ENCODE peak calls at places on chromosome 20, in four cellular contexts. One of them, this sample, is unnamed.

GRCh38 chr20:45157977-45158376 is 16.7 kb upstream of the PI3 start:
- DNase-seq in stimulated activated CD4-positive, alpha-beta T cell treated with anti-CD3 and anti-CD28 coated beads, Interleukin-15, amount 100 ng/mL, for 48 hours: no peak
- DNase-seq in naive thymus-derived CD8-positive, alpha-beta T cell: no peak
- DNase-seq in fibroblast of the conjunctiva: peak
- DNase-seq in this sample: no peak

GRCh38 chr20:39939241-39939865 is 749.7 kb downstream of the MAFB start:
- DNase-seq in stimulated activated CD4-positive, alpha-beta T cell treated with anti-CD3 and anti-CD28 coated beads, Interleukin-15, amount 100 ng/mL, for 48 hours: no peak
- DNase-seq in naive thymus-derived CD8-positive, alpha-beta T cell: no peak
- DNase-seq in fibroblast of the conjunctiva: no peak
- DNase-seq in this sample: no peak

GRCh38 chr20:63167026-63167917 is 48.7 kb downstream of the YTHDF1 start:
- DNase-seq in stimulated activated CD4-positive, alpha-beta T cell treated with anti-CD3 and anti-CD28 coated beads, Interleukin-15, amount 100 ng/mL, for 48 hours: no peak
- DNase-seq in naive thymus-derived CD8-positive, alpha-beta T cell: no peak
- DNase-seq in fibroblast of the conjunctiva: no peak
- DNase-seq in this sample: no peak

GRCh38 chr20:47392015-47392720 is 35.7 kb upstream of the ZMYND8 start:
- DNase-seq in stimulated activated CD4-positive, alpha-beta T cell treated with anti-CD3 and anti-CD28 coated beads, Interleukin-15, amount 100 ng/mL, for 48 hours: no peak
- DNase-seq in naive thymus-derived CD8-positive, alpha-beta T cell: no peak
- DNase-seq in fibroblast of the conjunctiva: peak
- DNase-seq in this sample: peak

GRCh38 chr20:50528804-50529351 is 18.7 kb downstream of the PTPN1 start:
- DNase-seq in stimulated activated CD4-positive, alpha-beta T cell treated with anti-CD3 and anti-CD28 coated beads, Interleukin-15, amount 100 ng/mL, for 48 hours: no peak
- DNase-seq in naive thymus-derived CD8-positive, alpha-beta T cell: no peak
- DNase-seq in fibroblast of the conjunctiva: no peak
- DNase-seq in this sample: no peak

GRCh38 chr20:50278684-50279531 is 88.3 kb downstream of the CEBPB start:
- DNase-seq in stimulated activated CD4-positive, alpha-beta T cell treated with anti-CD3 and anti-CD28 coated beads, Interleukin-15, amount 100 ng/mL, for 48 hours: no peak
- DNase-seq in naive thymus-derived CD8-positive, alpha-beta T cell: no peak
- DNase-seq in fibroblast of the conjunctiva: no peak
- DNase-seq in this sample: no peak

GRCh38 chr20:9955646-9956045 is 79.1 kb upstream of the ANKEF1 start:
- DNase-seq in stimulated activated CD4-positive, alpha-beta T cell treated with anti-CD3 and anti-CD28 coated beads, Interleukin-15, amount 100 ng/mL, for 48 hours: no peak
- DNase-seq in naive thymus-derived CD8-positive, alpha-beta T cell: no peak
- DNase-seq in fibroblast of the conjunctiva: no peak
- DNase-seq in this sample: no peak

GRCh38 chr20:59993736-59994484 is 35.7 kb downstream of the CDH26 start:
- DNase-seq in stimulated activated CD4-positive, alpha-beta T cell treated with anti-CD3 and anti-CD28 coated beads, Interleukin-15, amount 100 ng/mL, for 48 hours: no peak
- DNase-seq in naive thymus-derived CD8-positive, alpha-beta T cell: no peak
- DNase-seq in fibroblast of the conjunctiva: no peak
- DNase-seq in this sample: no peak

GRCh38 chr20:20317195-20318113 is 50.5 kb upstream of the INSM1 start:
- DNase-seq in stimulated activated CD4-positive, alpha-beta T cell treated with anti-CD3 and anti-CD28 coated beads, Interleukin-15, amount 100 ng/mL, for 48 hours: no peak
- DNase-seq in naive thymus-derived CD8-positive, alpha-beta T cell: no peak
- DNase-seq in fibroblast of the conjunctiva: no peak
- DNase-seq in this sample: peak

GRCh38 chr20:35551485-35551884 is 9.6 kb downstream of the ERGIC3 start:
- DNase-seq in stimulated activated CD4-positive, alpha-beta T cell treated with anti-CD3 and anti-CD28 coated beads, Interleukin-15, amount 100 ng/mL, for 48 hours: no peak
- DNase-seq in naive thymus-derived CD8-positive, alpha-beta T cell: no peak
- DNase-seq in fibroblast of the conjunctiva: no peak
- DNase-seq in this sample: no peak

GRCh38 chr20:17646209-17646717 is 35.8 kb downstream of the RRBP1 start:
- DNase-seq in stimulated activated CD4-positive, alpha-beta T cell treated with anti-CD3 and anti-CD28 coated beads, Interleukin-15, amount 100 ng/mL, for 48 hours: no peak
- DNase-seq in naive thymus-derived CD8-positive, alpha-beta T cell: no peak
- DNase-seq in fibroblast of the conjunctiva: no peak
- DNase-seq in this sample: peak

GRCh38 chr20:53926428-53927028 is 143.9 kb downstream of the BCAS1 start:
- DNase-seq in stimulated activated CD4-positive, alpha-beta T cell treated with anti-CD3 and anti-CD28 coated beads, Interleukin-15, amount 100 ng/mL, for 48 hours: no peak
- DNase-seq in naive thymus-derived CD8-positive, alpha-beta T cell: no peak
- DNase-seq in fibroblast of the conjunctiva: no peak
- DNase-seq in this sample: no peak

GRCh38 chr20:46811328-46812084 is 83.1 kb upstream of the EYA2 start:
- DNase-seq in stimulated activated CD4-positive, alpha-beta T cell treated with anti-CD3 and anti-CD28 coated beads, Interleukin-15, amount 100 ng/mL, for 48 hours: no peak
- DNase-seq in naive thymus-derived CD8-positive, alpha-beta T cell: no peak
- DNase-seq in fibroblast of the conjunctiva: no peak
- DNase-seq in this sample: peak

GRCh38 chr20:38692436-38693411 is 31.6 kb upstream of the SLC32A1 start:
- DNase-seq in stimulated activated CD4-positive, alpha-beta T cell treated with anti-CD3 and anti-CD28 coated beads, Interleukin-15, amount 100 ng/mL, for 48 hours: peak
- DNase-seq in naive thymus-derived CD8-positive, alpha-beta T cell: peak
- DNase-seq in fibroblast of the conjunctiva: peak
- DNase-seq in this sample: no peak

GRCh38 chr20:23138226-23138625 is 52.1 kb upstream of the CD93 start:
- DNase-seq in stimulated activated CD4-positive, alpha-beta T cell treated with anti-CD3 and anti-CD28 coated beads, Interleukin-15, amount 100 ng/mL, for 48 hours: no peak
- DNase-seq in naive thymus-derived CD8-positive, alpha-beta T cell: no peak
- DNase-seq in fibroblast of the conjunctiva: no peak
- DNase-seq in this sample: peak

GRCh38 chr20:25233016-25233772 is 14.7 kb upstream of the PYGB start:
- DNase-seq in stimulated activated CD4-positive, alpha-beta T cell treated with anti-CD3 and anti-CD28 coated beads, Interleukin-15, amount 100 ng/mL, for 48 hours: no peak
- DNase-seq in naive thymus-derived CD8-positive, alpha-beta T cell: no peak
- DNase-seq in fibroblast of the conjunctiva: peak
- DNase-seq in this sample: peak

GRCh38 chr20:25319241-25320034 is 71.2 kb downstream of the ABHD12 start:
- DNase-seq in stimulated activated CD4-positive, alpha-beta T cell treated with anti-CD3 and anti-CD28 coated beads, Interleukin-15, amount 100 ng/mL, for 48 hours: no peak
- DNase-seq in naive thymus-derived CD8-positive, alpha-beta T cell: no peak
- DNase-seq in fibroblast of the conjunctiva: no peak
- DNase-seq in this sample: peak

GRCh38 chr20:17690144-17690543 is 8.1 kb upstream of the RRBP1 start:
- DNase-seq in stimulated activated CD4-positive, alpha-beta T cell treated with anti-CD3 and anti-CD28 coated beads, Interleukin-15, amount 100 ng/mL, for 48 hours: no peak
- DNase-seq in naive thymus-derived CD8-positive, alpha-beta T cell: no peak
- DNase-seq in fibroblast of the conjunctiva: no peak
- DNase-seq in this sample: no peak

GRCh38 chr20:61743606-61744005 is 322.1 kb downstream of the TAF4 start:
- DNase-seq in stimulated activated CD4-positive, alpha-beta T cell treated with anti-CD3 and anti-CD28 coated beads, Interleukin-15, amount 100 ng/mL, for 48 hours: no peak
- DNase-seq in naive thymus-derived CD8-positive, alpha-beta T cell: no peak
- DNase-seq in fibroblast of the conjunctiva: no peak
- DNase-seq in this sample: no peak

GRCh38 chr20:20360464-20360863 is 7.4 kb upstream of the INSM1 start:
- DNase-seq in stimulated activated CD4-positive, alpha-beta T cell treated with anti-CD3 and anti-CD28 coated beads, Interleukin-15, amount 100 ng/mL, for 48 hours: peak
- DNase-seq in naive thymus-derived CD8-positive, alpha-beta T cell: no peak
- DNase-seq in fibroblast of the conjunctiva: peak
- DNase-seq in this sample: peak

GRCh38 chr20:35561268-35561667 is 19.4 kb downstream of the ERGIC3 start:
- DNase-seq in stimulated activated CD4-positive, alpha-beta T cell treated with anti-CD3 and anti-CD28 coated beads, Interleukin-15, amount 100 ng/mL, for 48 hours: no peak
- DNase-seq in naive thymus-derived CD8-positive, alpha-beta T cell: no peak
- DNase-seq in fibroblast of the conjunctiva: peak
- DNase-seq in this sample: peak

GRCh38 chr20:45340951-45341350 is 7.3 kb downstream of the SDC4 start:
- DNase-seq in stimulated activated CD4-positive, alpha-beta T cell treated with anti-CD3 and anti-CD28 coated beads, Interleukin-15, amount 100 ng/mL, for 48 hours: no peak
- DNase-seq in naive thymus-derived CD8-positive, alpha-beta T cell: no peak
- DNase-seq in fibroblast of the conjunctiva: no peak
- DNase-seq in this sample: peak

GRCh38 chr20:11124849-11125505 is 451.2 kb upstream of the JAG1 start:
- DNase-seq in stimulated activated CD4-positive, alpha-beta T cell treated with anti-CD3 and anti-CD28 coated beads, Interleukin-15, amount 100 ng/mL, for 48 hours: no peak
- DNase-seq in naive thymus-derived CD8-positive, alpha-beta T cell: no peak
- DNase-seq in fibroblast of the conjunctiva: no peak
- DNase-seq in this sample: no peak

GRCh38 chr20:9409352-9409751 is 105.0 kb upstream of the LAMP5 start:
- DNase-seq in stimulated activated CD4-positive, alpha-beta T cell treated with anti-CD3 and anti-CD28 coated beads, Interleukin-15, amount 100 ng/mL, for 48 hours: no peak
- DNase-seq in naive thymus-derived CD8-positive, alpha-beta T cell: no peak
- DNase-seq in fibroblast of the conjunctiva: no peak
- DNase-seq in this sample: no peak

GRCh38 chr20:1001981-1002681 is at the start of gene RSPO4:
- DNase-seq in stimulated activated CD4-positive, alpha-beta T cell treated with anti-CD3 and anti-CD28 coated beads, Interleukin-15, amount 100 ng/mL, for 48 hours: no peak
- DNase-seq in naive thymus-derived CD8-positive, alpha-beta T cell: no peak
- DNase-seq in fibroblast of the conjunctiva: no peak
- DNase-seq in this sample: no peak

GRCh38 chr20:18087054-18087453 is 29.3 kb upstream of the OVOL2 start:
- DNase-seq in stimulated activated CD4-positive, alpha-beta T cell treated with anti-CD3 and anti-CD28 coated beads, Interleukin-15, amount 100 ng/mL, for 48 hours: no peak
- DNase-seq in naive thymus-derived CD8-positive, alpha-beta T cell: no peak
- DNase-seq in fibroblast of the conjunctiva: no peak
- DNase-seq in this sample: no peak

GRCh38 chr20:64148581-64148980 is 15.7 kb upstream of the MYT1 start:
- DNase-seq in stimulated activated CD4-positive, alpha-beta T cell treated with anti-CD3 and anti-CD28 coated beads, Interleukin-15, amount 100 ng/mL, for 48 hours: no peak
- DNase-seq in naive thymus-derived CD8-positive, alpha-beta T cell: no peak
- DNase-seq in fibroblast of the conjunctiva: no peak
- DNase-seq in this sample: no peak

GRCh38 chr20:35893942-35894341 is 60.4 kb downstream of the SCAND1 start:
- DNase-seq in stimulated activated CD4-positive, alpha-beta T cell treated with anti-CD3 and anti-CD28 coated beads, Interleukin-15, amount 100 ng/mL, for 48 hours: peak
- DNase-seq in naive thymus-derived CD8-positive, alpha-beta T cell: no peak
- DNase-seq in fibroblast of the conjunctiva: no peak
- DNase-seq in this sample: no peak

GRCh38 chr20:21704408-21705385 is 767 bp upstream of the PAX1 start:
- DNase-seq in stimulated activated CD4-positive, alpha-beta T cell treated with anti-CD3 and anti-CD28 coated beads, Interleukin-15, amount 100 ng/mL, for 48 hours: no peak
- DNase-seq in naive thymus-derived CD8-positive, alpha-beta T cell: no peak
- DNase-seq in fibroblast of the conjunctiva: no peak
- DNase-seq in this sample: no peak

This sample was measured in NCI-H69.